ENCODE peak calls at places on chromosome 5, in nine cellular contexts. L, S, J, B, F, U, N, V and W are unnamed samples. For H3K9me3, the result is how much of the 10 kb centered on the place peaks cover.

GRCh38 chr5:170867825-170868224 is 6.0 kb downstream of the RANBP17 start:
- DNase-seq in L (no peak), S (no peak), J (no peak), B (no peak), F (no peak), U (no peak), N (no peak), V (no peak), W (no peak)

GRCh38 chr5:19927919-19928318 is 60.1 kb downstream of the CDH18 start:
- DNase-seq in L (peak), S (no peak), J (no peak), B (no peak), F (peak), U (no peak), N (no peak), V (no peak), W (no peak)

GRCh38 chr5:170522211-170523128 is 18.6 kb downstream of the KCNIP1 start:
- DNase-seq in L (no peak), S (no peak), J (no peak), B (no peak), F (no peak), U (no peak), N (no peak), V (no peak), W (no peak)

GRCh38 chr5:151108566-151108965 is 27.7 kb upstream of the TNIP1 start:
- DNase-seq in L (no peak), S (no peak), J (no peak), B (no peak), F (no peak), U (no peak), N (no peak), V (no peak), W (no peak)

GRCh38 chr5:104594850-104595249 is 1032.3 kb upstream of the NUDT12 start:
- DNase-seq in L (no peak), S (no peak), J (no peak), B (no peak), F (no peak), U (no peak), N (no peak), V (no peak), W (no peak)

GRCh38 chr5:150249744-150250143 is 39.8 kb downstream of the CAMK2A start:
- DNase-seq in L (no peak), S (no peak), J (no peak), B (no peak), F (no peak), U (no peak), N (no peak), V (no peak), W (no peak)

GRCh38 chr5:36200513-36200912 is 41.2 kb downstream of the NADK2 start:
- DNase-seq in L (peak), S (no peak), J (no peak), B (no peak), F (no peak), U (no peak), N (no peak), V (no peak), W (no peak)

GRCh38 chr5:72779520-72779919 is 36.9 kb upstream of the TNPO1 start:
- DNase-seq in L (no peak), S (no peak), J (no peak), B (no peak), F (no peak), U (no peak), N (no peak), V (no peak), W (no peak)

GRCh38 chr5:30040483-30041116 is 1152.9 kb upstream of the CDH6 start:
- DNase-seq in L (peak), S (no peak), J (no peak), B (no peak), F (peak), U (no peak), N (peak), V (no peak), W (no peak)

GRCh38 chr5:52989025-52989780 is at the start of gene ITGA2:
- DNase-seq in L (peak), S (peak), J (peak), B (peak), F (peak), U (peak), N (no peak), V (peak), W (peak)

GRCh38 chr5:154285661-154286408 is 95.3 kb downstream of the GALNT10 start:
- DNase-seq in L (peak), S (no peak), J (no peak), B (no peak), F (no peak), U (peak), N (no peak), V (no peak), W (no peak)

GRCh38 chr5:111439473-111440075 is 72.8 kb downstream of the STARD4 start:
- DNase-seq in L (peak), S (no peak), J (no peak), B (no peak), F (no peak), U (no peak), N (no peak), V (no peak), W (no peak)

GRCh38 chr5:169875091-169875727 is 105.1 kb downstream of the INSYN2B start:
- DNase-seq in L (peak), S (peak), J (no peak), B (peak), F (no peak), U (no peak), N (no peak), V (no peak), W (no peak)

GRCh38 chr5:124176692-124177091 is 569.7 kb downstream of the ZNF608 start:
- DNase-seq in L (no peak), S (no peak), J (peak), B (no peak), F (no peak), U (no peak), N (no peak), V (peak), W (no peak)

GRCh38 chr5:150166193-150167162 is at the start of gene CDX1:
- DNase-seq in L (no peak), S (no peak), J (peak), B (no peak), F (peak), U (no peak), N (no peak), V (no peak), W (no peak)

GRCh38 chr5:137734962-137735530 is 843 bp downstream of the KLHL3 start:
- DNase-seq in L (peak), S (peak), J (peak), B (peak), F (peak), U (no peak), N (no peak), V (peak), W (peak)

GRCh38 chr5:74516217-74516636 is 124.3 kb downstream of the ENC1 start:
- DNase-seq in L (peak), S (no peak), J (no peak), B (no peak), F (no peak), U (no peak), N (no peak), V (peak), W (no peak)

GRCh38 chr5:80686757-80687156 is 32.0 kb upstream of the DHFR start:
- DNase-seq in L (peak), S (no peak), J (no peak), B (no peak), F (no peak), U (no peak), N (no peak), V (no peak), W (no peak)

GRCh38 chr5:107377277-107377609 is 293.5 kb downstream of the EFNA5 start:
- DNase-seq in L (no peak), S (no peak), J (no peak), B (no peak), F (no peak), U (no peak), N (no peak), V (no peak), W (no peak)

GRCh38 chr5:108867661-108868060 is 120.0 kb downstream of the FER start:
- DNase-seq in L (no peak), S (no peak), J (no peak), B (no peak), F (no peak), U (no peak), N (no peak), V (no peak), W (no peak)

GRCh38 chr5:170111088-170111796 is 5.5 kb downstream of the FOXI1 start:
- DNase-seq in L (no peak), S (no peak), J (no peak), B (no peak), F (no peak), U (peak), N (no peak), V (no peak), W (no peak)

GRCh38 chr5:35229076-35230042 is 928 bp downstream of the PRLR start:
- DNase-seq in L (no peak), S (peak), J (no peak), B (no peak), F (peak), U (no peak), N (no peak), V (no peak), W (no peak)

GRCh38 chr5:170596482-170596881 is 92.7 kb downstream of the KCNIP1 start:
- DNase-seq in L (no peak), S (no peak), J (no peak), B (no peak), F (peak), U (no peak), N (no peak), V (no peak), W (no peak)

GRCh38 chr5:137679195-137679594 is 56.7 kb downstream of the KLHL3 start:
- DNase-seq in L (no peak), S (no peak), J (no peak), B (no peak), F (no peak), U (no peak), N (no peak), V (no peak), W (no peak)

GRCh38 chr5:42668254-42668653 is 88.4 kb upstream of the CCDC152 start:
- DNase-seq in L (no peak), S (no peak), J (no peak), B (no peak), F (no peak), U (no peak), N (no peak), V (no peak), W (no peak)
- H3K9me3 ChIP-seq in L (under half), S (under half), J (under half), B (under half), F (under half), U (under half), N (under half), V (under half), W (under half)

DNA sequence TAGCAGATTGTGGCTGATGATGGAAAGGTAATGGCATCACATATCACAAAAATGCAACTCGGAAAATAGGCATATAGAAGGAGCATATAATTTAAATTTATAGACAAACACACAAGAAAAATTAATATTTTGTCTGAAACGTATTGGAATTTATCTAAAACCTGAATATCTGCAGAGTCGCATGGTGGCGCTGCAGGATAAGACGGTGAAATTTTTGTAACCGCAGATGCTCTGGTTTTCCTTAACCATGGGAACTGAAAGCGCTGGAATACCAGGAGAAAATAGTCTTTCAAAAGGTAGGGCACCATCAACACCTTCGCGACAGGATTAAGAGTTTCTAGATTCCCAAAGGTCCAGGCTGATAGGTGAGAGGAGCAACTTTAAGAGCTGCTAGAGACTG is 11.0 kb downstream of the PCDHB14 start:
- DNase-seq in L (peak), S (no peak), J (no peak), B (no peak), F (no peak), U (no peak), N (no peak), V (no peak), W (no peak)
- H3K9me3 ChIP-seq in L (under half), S (half or more), J (half or more), B (under half), F (under half), U (half or more), N (half or more), V (half or more), W (under half)

DNA sequence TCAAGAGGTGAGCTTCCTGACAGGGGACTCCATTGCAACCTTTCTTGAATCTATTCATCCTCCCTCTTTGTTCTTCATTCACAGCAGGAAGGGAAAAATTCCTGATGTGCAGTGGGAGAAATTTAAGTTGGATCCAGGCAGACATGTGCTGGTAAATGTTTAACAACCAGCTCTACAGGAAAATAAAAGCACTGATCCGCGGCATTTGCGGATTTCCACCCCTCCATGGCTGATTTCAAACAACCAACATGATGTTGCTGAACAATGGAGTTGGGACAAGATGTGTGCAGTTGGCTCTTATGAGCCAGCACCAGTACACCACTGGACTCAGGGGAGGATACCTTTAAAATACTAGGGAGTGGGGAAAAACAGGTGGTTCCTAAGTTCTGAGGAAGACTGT is 47.0 kb downstream of the SPRY4 start:
- DNase-seq in L (no peak), S (no peak), J (no peak), B (no peak), F (no peak), U (no peak), N (no peak), V (no peak), W (no peak)
- H3K9me3 ChIP-seq in L (under half), S (under half), J (under half), B (under half), F (under half), U (under half), N (under half), V (under half), W (under half)

GRCh38 chr5:12357596-12357995 is 453.4 kb upstream of the CTNND2 start:
- DNase-seq in L (no peak), S (no peak), J (no peak), B (no peak), F (no peak), U (no peak), N (no peak), V (no peak), W (no peak)
- H3K9me3 ChIP-seq in L (under half), S (under half), J (under half), B (under half), F (under half), U (under half), N (under half), V (under half), W (under half)

GRCh38 chr5:3103241-3103855 is 351.9 kb upstream of the IRX2 start:
- DNase-seq in L (no peak), S (no peak), J (no peak), B (no peak), F (no peak), U (no peak), N (no peak), V (no peak), W (no peak)

GRCh38 chr5:3105581-3105980 is 354.1 kb upstream of the IRX2 start:
- DNase-seq in L (no peak), S (no peak), J (no peak), B (no peak), F (no peak), U (no peak), N (no peak), V (no peak), W (no peak)

GRCh38 chr5:3107118-3107517 is 355.6 kb upstream of the IRX2 start:
- DNase-seq in L (no peak), S (no peak), J (no peak), B (no peak), F (no peak), U (no peak), N (no peak), V (no peak), W (no peak)

GRCh38 chr5:3104446-3105047 is 353.1 kb upstream of the IRX2 start:
- DNase-seq in L (no peak), S (no peak), J (no peak), B (no peak), F (no peak), U (no peak), N (no peak), V (no peak), W (no peak)

GRCh38 chr5:3105172-3105571 is 353.7 kb upstream of the IRX2 start:
- DNase-seq in L (no peak), S (no peak), J (no peak), B (no peak), F (no peak), U (no peak), N (no peak), V (no peak), W (no peak)
- H3K9me3 ChIP-seq in L (under half), S (under half), J (under half), B (under half), F (under half), U (under half), N (under half), V (under half), W (under half)

DNA sequence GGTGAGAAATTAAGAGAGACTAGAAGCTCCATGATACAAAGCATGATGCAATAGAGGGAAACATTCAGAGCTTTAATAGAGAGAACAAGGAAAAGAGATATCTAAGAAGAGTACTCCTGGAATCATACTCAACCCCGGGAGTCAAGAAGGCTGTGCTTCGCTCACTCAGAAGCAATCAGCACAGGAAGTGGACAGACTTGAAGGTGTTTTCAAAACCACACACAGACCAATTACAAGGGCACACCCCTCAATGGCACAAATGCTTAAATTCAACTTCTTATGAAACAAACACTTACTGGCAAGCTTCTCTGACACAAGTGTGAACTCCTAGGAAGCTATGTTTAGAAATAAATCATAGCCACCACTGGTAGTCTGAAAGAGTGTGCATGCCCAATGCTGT is 462.3 kb downstream of the GABRG2 start:
- DNase-seq in L (no peak), S (peak), J (no peak), B (no peak), F (no peak), U (no peak), N (no peak), V (no peak), W (no peak)
- H3K9me3 ChIP-seq in L (under half), S (under half), J (under half), B (under half), F (under half), U (under half), N (under half), V (under half), W (under half)